ENCODE peak calls at places on chromosome 1, in six cellular contexts. F is WTC11, V is A549, R is midbrain, I is glutamatergic neuron, O is nucleus accumbens. H is an unnamed sample.

GRCh38 chr1:32240140-32240951 is 6.7 kb upstream of the FAM167B start:
- DNase-seq in F (peak), V (peak), R (peak), I (peak), O (peak), H (peak)

GRCh38 chr1:64038965-64039926 is 164.2 kb upstream of the UBE2U start:
- DNase-seq in F (peak), V (peak), R (peak), I (no peak), O (peak), H (peak)

GRCh38 chr1:3892748-3893147 is 7.3 kb downstream of the C1orf174 start:
- DNase-seq in F (no peak), V (no peak), R (no peak), I (no peak), O (no peak), H (no peak)

GRCh38 chr1:157181790-157182189 is 43.6 kb upstream of the ETV3 start:
- DNase-seq in F (no peak), V (no peak), R (no peak), I (no peak), O (no peak), H (no peak)

GRCh38 chr1:34884961-34885360 is 25.4 kb upstream of the SMIM12 start:
- DNase-seq in F (peak), V (peak), R (no peak), I (peak), O (no peak), H (no peak)

GRCh38 chr1:28517649-28517999 is 11.8 kb downstream of the RCC1 start:
- DNase-seq in F (no peak), V (no peak), R (no peak), I (no peak), O (no peak), H (no peak)

GRCh38 chr1:241323510-241323909 is 33.5 kb downstream of the RGS7 start:
- DNase-seq in F (peak), V (no peak), R (no peak), I (no peak), O (no peak), H (peak)

GRCh38 chr1:113875714-113876113 is 4.2 kb upstream of the PTPN22 start:
- DNase-seq in F (no peak), V (no peak), R (no peak), I (no peak), O (no peak), H (no peak)

GRCh38 chr1:43309626-43310025 is 8.8 kb downstream of the TIE1 start:
- DNase-seq in F (no peak), V (no peak), R (no peak), I (no peak), O (no peak), H (no peak)

GRCh38 chr1:151056149-151056548 is 3.3 kb downstream of the CDC42SE1 start:
- DNase-seq in F (no peak), V (no peak), R (no peak), I (no peak), O (no peak), H (no peak)

GRCh38 chr1:36516372-36517018 is 33.8 kb upstream of the CSF3R start:
- DNase-seq in F (peak), V (peak), R (peak), I (peak), O (peak), H (peak)

GRCh38 chr1:78091886-78092285 is 46.1 kb downstream of the GIPC2 start:
- DNase-seq in F (no peak), V (no peak), R (no peak), I (no peak), O (no peak), H (no peak)

GRCh38 chr1:25815208-25816111 is 4.3 kb upstream of the MTFR1L start:
- DNase-seq in F (no peak), V (no peak), R (no peak), I (no peak), O (no peak), H (no peak)

GRCh38 chr1:164843743-164844500 is 284.9 kb downstream of the PBX1 start:
- DNase-seq in F (no peak), V (no peak), R (no peak), I (no peak), O (no peak), H (no peak)

GRCh38 chr1:152998476-152998875 is 3.1 kb upstream of the SPRR3 start:
- DNase-seq in F (no peak), V (no peak), R (no peak), I (no peak), O (no peak), H (no peak)

GRCh38 chr1:40140211-40140709 is 20.9 kb upstream of the RLF start:
- DNase-seq in F (no peak), V (no peak), R (no peak), I (no peak), O (no peak), H (no peak)

GRCh38 chr1:197632000-197632399 is 143.3 kb downstream of the DENND1B start:
- DNase-seq in F (no peak), V (no peak), R (no peak), I (no peak), O (no peak), H (peak)

GRCh38 chr1:54887665-54888071 is 673 bp upstream of the DHCR24 start:
- DNase-seq in F (peak), V (no peak), R (peak), I (peak), O (no peak), H (no peak)

GRCh38 chr1:68112835-68113243 is 62.4 kb upstream of the DIRAS3 start:
- DNase-seq in F (no peak), V (peak), R (peak), I (no peak), O (peak), H (peak)

GRCh38 chr1:6491076-6491449 is 404 bp downstream of the PLEKHG5 start:
- DNase-seq in F (no peak), V (no peak), R (no peak), I (no peak), O (no peak), H (no peak)

GRCh38 chr1:205802060-205802459 is 10.9 kb downstream of the SLC41A1 start:
- DNase-seq in F (no peak), V (no peak), R (no peak), I (no peak), O (no peak), H (no peak)

GRCh38 chr1:230127105-230128054 is 60.3 kb downstream of the GALNT2 start:
- DNase-seq in F (no peak), V (no peak), R (no peak), I (no peak), O (no peak), H (no peak)

GRCh38 chr1:58584082-58584895 is 7.2 kb upstream of the TACSTD2 start:
- DNase-seq in F (no peak), V (peak), R (no peak), I (no peak), O (no peak), H (peak)

GRCh38 chr1:198156111-198156744 is 570 bp upstream of the NEK7 start:
- DNase-seq in F (peak), V (peak), R (peak), I (peak), O (peak), H (peak)

GRCh38 chr1:27886353-27886679 is 14.0 kb downstream of the THEMIS2 start:
- DNase-seq in F (no peak), V (no peak), R (no peak), I (no peak), O (no peak), H (no peak)

GRCh38 chr1:206974154-206974553 is 3.9 kb upstream of the FCAMR start:
- DNase-seq in F (no peak), V (no peak), R (no peak), I (no peak), O (no peak), H (no peak)

GRCh38 chr1:181568736-181569135 is 85.4 kb downstream of the CACNA1E start:
- DNase-seq in F (no peak), V (no peak), R (no peak), I (no peak), O (no peak), H (no peak)

GRCh38 chr1:162070825-162071224 is 1.3 kb downstream of the NOS1AP start:
- DNase-seq in F (peak), V (no peak), R (no peak), I (no peak), O (no peak), H (no peak)

GRCh38 chr1:171457412-171457811 is 27.9 kb upstream of the PRRC2C start:
- DNase-seq in F (no peak), V (no peak), R (no peak), I (no peak), O (no peak), H (peak)

GRCh38 chr1:67489643-67490042 is 59.4 kb upstream of the SERBP1 start:
- DNase-seq in F (no peak), V (no peak), R (peak), I (no peak), O (no peak), H (peak)

GRCh38 chr1:14977338-14977931 is 176.1 kb upstream of the TMEM51 start:
- DNase-seq in F (no peak), V (no peak), R (no peak), I (no peak), O (no peak), H (no peak)

GRCh38 chr1:7331926-7332535 is 439.1 kb upstream of the VAMP3 start:
- DNase-seq in F (no peak), V (no peak), R (no peak), I (no peak), O (no peak), H (no peak)

GRCh38 chr1:25003457-25004190 is 73.5 kb upstream of the RUNX3 start:
- DNase-seq in F (no peak), V (no peak), R (no peak), I (no peak), O (no peak), H (no peak)

GRCh38 chr1:227094249-227094966 is 154.3 kb downstream of the COQ8A start:
- DNase-seq in F (no peak), V (no peak), R (no peak), I (no peak), O (no peak), H (no peak)

GRCh38 chr1:151222130-151222529 is 23.8 kb downstream of the PIP5K1A start:
- DNase-seq in F (no peak), V (no peak), R (no peak), I (no peak), O (no peak), H (peak)